ENCODE peak calls at places on chromosomes 16 and 17, in four cellular contexts. W is fibroblast of lung; J is CD8-positive, alpha-beta T cell; Z is cardiac muscle cell. N is an unnamed sample. For H3K4me1 and H3K27me3, the result is how much of the 10 kb centered on the place peaks cover.

GRCh38 chr17:79667746-79668145 is 56.9 kb upstream of the RBFOX3 start:
- DNase-seq in W (no peak), J (no peak), Z (no peak), N (no peak)

GRCh38 chr16:46582313-46582712 is 38.9 kb downstream of the SHCBP1 start:
- DNase-seq in W (no peak), J (no peak), Z (no peak), N (no peak)

GRCh38 chr16:89971495-89972243 is 23.1 kb downstream of the DEF8 start:
- DNase-seq in W (peak), J (no peak), Z (no peak), N (peak)

GRCh38 chr17:43574348-43574747 is 28.2 kb upstream of the ETV4 start:
- DNase-seq in W (no peak), J (no peak), Z (no peak), N (no peak)

GRCh38 chr17:39677581-39678339 is 9.5 kb downstream of the PNMT start:
- DNase-seq in W (no peak), J (no peak), Z (no peak), N (no peak)

GRCh38 chr17:13513039-13513405 is 88.7 kb downstream of the HS3ST3A1 start:
- DNase-seq in W (peak), J (no peak), Z (peak), N (no peak)

GRCh38 chr16:4801962-4802658 is at the start of gene ROGDI:
- DNase-seq in W (peak), J (peak), Z (peak), N (peak)

GRCh38 chr16:74635303-74635702 is 28.4 kb upstream of the GLG1 start:
- DNase-seq in W (no peak), J (no peak), Z (no peak), N (no peak)

GRCh38 chr16:57734308-57734924 is 1.2 kb upstream of the KATNB1 start:
- DNase-seq in W (no peak), J (no peak), Z (no peak), N (no peak)

GRCh38 chr16:29962344-29962994 is 590 bp downstream of the TMEM219 start:
- DNase-seq in W (no peak), J (no peak), Z (peak), N (no peak)

GRCh38 chr16:49484454-49484853 is 110.8 kb downstream of the C16orf78 start:
- DNase-seq in W (no peak), J (no peak), Z (peak), N (no peak)

GRCh38 chr17:54968954-54969400 is 412 bp downstream of the STXBP4 start:
- DNase-seq in W (peak), J (no peak), Z (peak), N (no peak)

GRCh38 chr16:87064731-87065720 is 252.2 kb downstream of the C16orf95 start:
- DNase-seq in W (no peak), J (no peak), Z (no peak), N (no peak)

GRCh38 chr16:31052131-31052530 is 18.8 kb downstream of the STX4 start:
- DNase-seq in W (peak), J (no peak), Z (peak), N (peak)

GRCh38 chr17:43927101-43927935 is 15.0 kb downstream of the PPY start:
- DNase-seq in W (no peak), J (no peak), Z (no peak), N (no peak)

GRCh38 chr16:87243383-87243964 is 73.7 kb downstream of the C16orf95 start:
- DNase-seq in W (no peak), J (no peak), Z (no peak), N (no peak)

GRCh38 chr17:43169561-43170139 is 1.4 kb upstream of the NBR1 start:
- DNase-seq in W (peak), J (no peak), Z (peak), N (no peak)

GRCh38 chr17:2063306-2064146 is 8.6 kb downstream of the HIC1 start:
- DNase-seq in W (peak), J (no peak), Z (peak), N (no peak)

GRCh38 chr17:30576326-30576861 is 99.2 kb downstream of the GOSR1 start:
- DNase-seq in W (no peak), J (no peak), Z (no peak), N (no peak)

GRCh38 chr17:77628035-77628434 is 330.5 kb upstream of the TNRC6C start:
- DNase-seq in W (no peak), J (no peak), Z (no peak), N (no peak)

DNA sequence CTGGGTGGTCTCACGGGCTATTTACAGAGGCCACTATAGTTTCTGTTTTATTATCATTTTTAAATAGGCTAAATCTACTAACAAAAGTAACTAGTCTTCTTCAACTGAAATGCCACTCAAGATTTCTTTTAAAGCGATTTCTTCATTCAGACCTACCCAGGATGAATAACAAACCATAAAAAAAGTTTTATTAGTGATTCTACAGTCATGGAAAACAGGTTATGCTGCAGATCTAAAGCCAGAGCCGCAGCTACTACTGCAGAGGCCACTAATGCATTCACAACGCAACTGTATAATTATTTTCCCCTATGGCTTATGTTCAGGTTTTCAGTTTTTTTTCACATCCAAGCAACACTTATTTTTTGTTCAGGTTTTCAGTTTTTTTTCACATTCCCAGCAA is 136.2 kb upstream of the AXIN2 start:
- DNase-seq in W (peak), J (no peak), Z (no peak), N (no peak)
- H3K4me1 ChIP-seq in W (under half), J (under half), Z (under half), N (under half)

DNA sequence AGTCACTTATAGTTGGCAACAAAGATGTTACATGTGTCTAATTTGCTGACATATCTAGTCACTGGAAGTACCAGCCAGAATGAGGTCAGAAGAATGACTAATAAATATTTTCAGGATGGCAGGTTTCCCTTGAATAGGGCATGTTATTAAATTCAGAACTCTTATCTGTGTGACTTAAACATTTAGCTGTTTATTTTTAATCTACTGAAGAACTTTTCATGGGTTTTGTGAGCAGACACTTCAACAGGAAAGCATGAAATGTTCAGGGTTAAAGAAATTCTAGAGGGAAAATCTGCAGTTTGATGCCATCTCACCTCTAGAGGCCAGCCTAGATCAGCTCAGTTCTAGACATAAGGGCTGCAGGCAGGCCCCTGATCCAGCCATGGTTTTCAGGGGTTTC is 13.2 kb downstream of the JPT2 start:
- DNase-seq in W (peak), J (no peak), Z (peak), N (peak)
- TF ChIP-seq CTCF in W (peak), J (no peak), Z (peak), N (peak)

GRCh38 chr17:4585203-4585939 is 1.0 kb downstream of the SMTNL2 start:
- DNase-seq in W (no peak), J (no peak), Z (no peak), N (no peak)
- H3K27me3 ChIP-seq in W (under half), J (under half), Z (under half), N (half or more)

GRCh38 chr16:85917012-85917411 is 18.1 kb downstream of the IRF8 start:
- DNase-seq in W (no peak), J (no peak), Z (no peak), N (no peak)
- H3K4me1 ChIP-seq in W (under half), J (under half), Z (under half), N (under half)

N was measured in foreskin keratinocyte.